ENCODE peak calls at places on chromosomes 7 and 10, in ten cellular contexts. O is fibroblast of pulmonary artery, M is left lung, G is dorsolateral prefrontal cortex, L is LNCaP clone FGC, Y is body of pancreas, P is fibroblast of the aortic adventitia, W is hepatocyte, Z is GM06990, C is epithelial cell of proximal tubule. T is an unnamed sample.

GRCh38 chr10:3136763-3137611 is 35.6 kb downstream of the PITRM1 start:
- DNase-seq in O (no peak), M (no peak), G (no peak), L (no peak), Y (peak; percentile 25), P (peak; percentile 96), W (no peak), Z (no peak), C (no peak), T (no peak)

GRCh38 chr10:24468281-24468751 is 255.4 kb downstream of the ARHGAP21 start:
- DNase-seq in O (no peak), M (no peak), G (no peak), L (peak; percentile 63), Y (peak; percentile 24), P (no peak), W (no peak), Z (no peak), C (no peak), T (no peak)

GRCh38 chr7:27442446-27442845 is 199.8 kb downstream of the EVX1 start:
- DNase-seq in O (peak; percentile 55), M (no peak), G (no peak), L (no peak), Y (no peak), P (peak; percentile 30), W (no peak), Z (no peak), C (no peak), T (peak; percentile 17)

GRCh38 chr10:88866454-88866853 is 13.6 kb upstream of the STAMBPL1 start:
- DNase-seq in O (no peak), M (no peak), G (no peak), L (no peak), Y (no peak), P (no peak), W (no peak), Z (no peak), C (no peak), T (no peak)

GRCh38 chr7:148883233-148884048 is 650 bp downstream of the EZH2 start:
- DNase-seq in O (no peak), M (peak; percentile 88), G (peak; percentile 28), L (no peak), Y (peak; percentile 21), P (no peak), W (peak; percentile 53), Z (peak; percentile 75), C (no peak), T (no peak)

GRCh38 chr7:37585064-37585463 is 98.5 kb upstream of the GPR141 start:
- DNase-seq in O (no peak), M (no peak), G (no peak), L (no peak), Y (no peak), P (no peak), W (no peak), Z (no peak), C (no peak), T (no peak)

GRCh38 chr7:130732980-130733865 is 784 bp downstream of the KLF14 start:
- DNase-seq in O (no peak), M (peak; percentile 90), G (no peak), L (no peak), Y (peak; percentile 46), P (no peak), W (peak; percentile 68), Z (peak; percentile 54), C (no peak), T (peak; percentile 6)

GRCh38 chr10:17237163-17237562 is 9.1 kb downstream of the VIM start:
- DNase-seq in O (no peak), M (no peak), G (no peak), L (no peak), Y (no peak), P (no peak), W (no peak), Z (no peak), C (no peak), T (no peak)

GRCh38 chr10:96034625-96035024 is 8.8 kb upstream of the CCNJ start:
- DNase-seq in O (no peak), M (no peak), G (no peak), L (no peak), Y (no peak), P (no peak), W (no peak), Z (no peak), C (no peak), T (no peak)

GRCh38 chr7:155950898-155951553 is 138.8 kb upstream of the SHH start:
- DNase-seq in O (peak; percentile 2), M (no peak), G (no peak), L (no peak), Y (no peak), P (no peak), W (no peak), Z (no peak), C (no peak), T (no peak)

GRCh38 chr10:23364378-23364777 is 19.8 kb upstream of the C10orf67 start:
- DNase-seq in O (no peak), M (no peak), G (no peak), L (no peak), Y (no peak), P (no peak), W (no peak), Z (no peak), C (no peak), T (no peak)

GRCh38 chr7:2873686-2874551 is 29.8 kb upstream of the GNA12 start:
- DNase-seq in O (peak; percentile 95), M (no peak), G (no peak), L (no peak), Y (no peak), P (peak; percentile 84), W (peak; percentile 57), Z (no peak), C (no peak), T (peak; percentile 95)

GRCh38 chr10:32298066-32298812 is 48.7 kb downstream of the EPC1 start:
- DNase-seq in O (peak; percentile 62), M (no peak), G (no peak), L (no peak), Y (no peak), P (peak; percentile 71), W (no peak), Z (no peak), C (no peak), T (peak; percentile 83)

GRCh38 chr10:24382045-24382444 is 173.1 kb downstream of the KIAA1217 start:
- DNase-seq in O (no peak), M (no peak), G (no peak), L (no peak), Y (no peak), P (no peak), W (no peak), Z (peak; percentile 20), C (no peak), T (no peak)

GRCh38 chr10:52390388-52390787 is 76.3 kb downstream of the DKK1 start:
- DNase-seq in O (peak; percentile 23), M (no peak), G (no peak), L (no peak), Y (no peak), P (peak; percentile 34), W (no peak), Z (no peak), C (no peak), T (peak; percentile 15)

DNA sequence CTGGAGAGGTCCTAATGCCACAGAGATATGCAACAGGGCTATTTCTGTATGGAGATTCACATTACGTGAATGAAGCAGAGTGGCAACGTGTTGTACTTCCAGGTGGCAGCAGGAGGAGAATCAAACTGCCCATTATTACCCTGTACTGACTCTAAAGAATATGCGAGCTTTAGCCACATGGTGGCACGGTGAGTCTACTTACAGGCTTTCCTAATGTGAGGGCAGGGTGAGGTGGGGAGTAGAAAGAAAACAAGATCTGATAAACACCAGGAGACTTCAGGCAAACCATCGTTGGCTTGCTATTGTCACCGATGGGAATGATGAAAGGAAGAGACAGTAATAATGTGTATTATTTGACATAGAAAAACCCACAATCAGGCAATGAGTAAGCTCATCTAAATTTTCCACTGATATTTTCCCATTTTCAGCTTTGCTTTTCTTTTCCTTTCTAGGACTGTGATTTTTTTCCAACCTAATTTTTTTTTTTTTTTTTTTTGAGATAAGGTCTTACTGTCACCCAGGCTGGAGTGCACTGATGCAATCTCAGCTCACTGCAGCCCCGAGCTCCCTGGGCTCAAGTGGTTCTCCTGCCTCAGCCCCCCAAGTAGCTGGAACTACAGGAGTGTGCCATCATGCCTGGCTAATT is 164.3 kb downstream of the BTAF1 start:
- DNase-seq in O (peak; percentile 88), M (no peak), G (no peak), L (peak; percentile 83), Y (peak; percentile 87), P (peak; percentile 89), W (peak; percentile 84), Z (peak; percentile 58), C (peak; percentile 53), T (peak; percentile 92)
- H3K4me3 ChIP-seq in O (no peak overlapping the region), M (no peak overlapping the region), G (no peak overlapping the region), L (no peak overlapping the region), Y (no peak overlapping the region), P (no peak overlapping the region), W (no peak overlapping the region), Z (no peak overlapping the region), C (no peak overlapping the region), T (no peak overlapping the region)

DNA sequence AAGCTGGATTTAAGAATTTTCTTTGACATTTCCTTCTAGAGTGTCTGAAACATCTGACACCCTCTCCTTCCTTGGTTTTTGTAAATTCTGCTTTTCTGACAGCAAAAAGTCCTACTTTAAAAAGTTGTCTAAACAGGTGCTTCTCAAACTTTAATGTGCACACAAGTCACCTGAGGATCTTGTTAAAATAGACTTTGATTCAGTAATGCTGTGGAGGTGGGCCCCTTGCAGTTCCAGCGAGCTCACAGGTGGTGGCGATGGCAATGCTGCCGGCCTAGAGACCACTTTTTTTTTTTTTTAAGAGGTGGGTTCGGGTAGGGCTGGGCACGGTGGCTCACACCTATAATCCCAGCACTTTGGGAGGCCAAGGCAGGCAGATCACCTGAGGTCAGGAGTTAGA is 77.1 kb downstream of the ABCC2 start:
- DNase-seq in O (peak; percentile 31), M (no peak), G (no peak), L (no peak), Y (no peak), P (no peak), W (peak; percentile 57), Z (no peak), C (no peak), T (peak; percentile 45)
- TF ChIP-seq CTCF in O (peak; percentile 48), M (no peak), G (no peak), L (no peak), Y (peak; percentile 10), P (peak; percentile 30), W (peak; percentile 43), Z (peak; percentile 54), C (peak; percentile 56), T (peak; percentile 68)

DNA sequence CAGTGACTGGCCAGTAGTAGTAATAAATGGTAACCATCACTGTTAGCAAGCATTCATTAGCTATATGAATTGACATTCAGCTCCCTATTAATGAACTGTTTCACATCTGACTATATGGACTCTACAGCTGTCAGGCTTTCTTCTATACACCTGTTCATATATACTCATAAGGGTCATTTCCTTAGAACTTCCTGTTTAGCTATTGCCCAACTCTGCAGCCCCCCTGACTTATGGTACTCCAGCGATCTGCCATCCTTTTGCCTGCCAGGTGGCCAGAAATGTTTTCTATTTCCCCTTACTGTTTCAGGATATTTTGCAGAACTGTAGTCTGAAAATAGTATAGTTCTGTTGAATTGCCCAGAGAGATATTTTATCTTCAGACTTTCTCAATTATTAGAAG is 56.6 kb downstream of the TASOR2 start:
- DNase-seq in O (no peak), M (no peak), G (no peak), L (no peak), Y (no peak), P (no peak), W (no peak), Z (no peak), C (no peak), T (no peak)
- H3K4me3 ChIP-seq in O (no peak overlapping the region), M (no peak overlapping the region), G (no peak overlapping the region), L (no peak overlapping the region), Y (no peak overlapping the region), P (no peak overlapping the region), W (no peak overlapping the region), Z (no peak overlapping the region), C (no peak overlapping the region), T (no peak overlapping the region)

GRCh38 chr7:140201393-140201792 is 24.6 kb upstream of the KDM7A start:
- DNase-seq in O (no peak), M (no peak), G (no peak), L (no peak), Y (no peak), P (no peak), W (no peak), Z (no peak), C (no peak), T (no peak)
- TF ChIP-seq CTCF in O (no peak), M (no peak), G (no peak), L (no peak), Y (no peak), P (no peak), W (no peak), Z (no peak), C (no peak), T (no peak)